ENCODE peak calls at places on chromosomes 2 and 18, in six cellular contexts. C is WTC11, W is stomach, T is AG10803, A is colonic mucosa, D is AG09309. O is an unnamed sample.

GRCh38 chr18:36348971-36349417 is 51.5 kb downstream of the FHOD3 start:
- DNase-seq in C (no peak), W (no peak), T (no peak), A (no peak), D (no peak), O (no peak)

GRCh38 chr2:36355890-36356198 is 266 bp downstream of the CRIM1 start:
- DNase-seq in C (no peak), W (no peak), T (no peak), A (no peak), D (no peak), O (no peak)

GRCh38 chr2:98460573-98461560 is 16.2 kb downstream of the INPP4A start:
- DNase-seq in C (no peak), W (peak; percentile 32), T (no peak), A (no peak), D (no peak), O (no peak)

GRCh38 chr2:172335731-172336130 is 91.7 kb upstream of the ITGA6 start:
- DNase-seq in C (no peak), W (no peak), T (no peak), A (peak; percentile 82), D (no peak), O (no peak)

GRCh38 chr2:170369894-170370293 is 191.9 kb downstream of the MYO3B start:
- DNase-seq in C (no peak), W (no peak), T (peak; percentile 22), A (no peak), D (no peak), O (no peak)

GRCh38 chr2:169923977-169924376 is 96.7 kb downstream of the UBR3 start:
- DNase-seq in C (no peak), W (no peak), T (no peak), A (no peak), D (no peak), O (no peak)

GRCh38 chr2:175687465-175687864 is 314.6 kb downstream of the LNPK start:
- DNase-seq in C (no peak), W (no peak), T (no peak), A (no peak), D (no peak), O (no peak)

GRCh38 chr2:37653805-37654378 is 17.6 kb downstream of the CDC42EP3 start:
- DNase-seq in C (no peak), W (no peak), T (peak; percentile 43), A (no peak), D (no peak), O (peak; percentile 30)

GRCh38 chr2:190607014-190607597 is 41.8 kb upstream of the NAB1 start:
- DNase-seq in C (no peak), W (no peak), T (peak; percentile 47), A (no peak), D (no peak), O (no peak)

GRCh38 chr2:48651127-48651526 is 33.5 kb downstream of the GTF2A1L start:
- DNase-seq in C (no peak), W (no peak), T (peak; percentile 90), A (no peak), D (no peak), O (no peak)

GRCh38 chr2:205733648-205734047 is 51.3 kb downstream of the NRP2 start:
- DNase-seq in C (peak; percentile 25), W (no peak), T (no peak), A (no peak), D (no peak), O (no peak)

DNA sequence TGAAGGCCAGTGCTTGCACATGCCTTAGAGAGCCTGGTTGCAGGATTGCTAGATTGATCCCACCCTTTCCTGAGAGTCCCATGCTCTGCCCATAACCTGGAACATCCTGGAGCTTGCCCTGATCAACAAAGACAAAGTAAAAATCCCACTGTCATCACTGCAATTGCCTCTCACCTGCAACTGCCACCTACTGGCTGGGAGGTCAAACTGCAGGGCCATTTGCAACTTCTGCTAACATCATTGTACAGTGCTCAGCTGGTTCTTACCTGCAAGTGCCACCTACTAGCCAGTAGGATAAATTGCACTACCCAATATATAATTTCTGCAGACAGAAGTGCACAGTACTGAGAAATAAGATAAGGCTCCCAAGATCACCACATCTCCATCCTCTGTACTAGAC is 947.5 kb downstream of the CPS1 start:
- DNase-seq in C (no peak), W (no peak), T (no peak), A (no peak), D (no peak), O (no peak)
- TF ChIP-seq CTCF in C (peak; percentile 44), W (no peak), T (no peak), A (no peak), D (no peak), O (peak; percentile 42)

GRCh38 chr2:216877085-216877484 is 17.2 kb upstream of the TNP1 start:
- DNase-seq in C (no peak), W (no peak), T (no peak), A (no peak), D (no peak), O (no peak)
- TF ChIP-seq CTCF in C (no peak), W (no peak), T (no peak), A (no peak), D (peak; percentile 17), O (no peak)

DNA sequence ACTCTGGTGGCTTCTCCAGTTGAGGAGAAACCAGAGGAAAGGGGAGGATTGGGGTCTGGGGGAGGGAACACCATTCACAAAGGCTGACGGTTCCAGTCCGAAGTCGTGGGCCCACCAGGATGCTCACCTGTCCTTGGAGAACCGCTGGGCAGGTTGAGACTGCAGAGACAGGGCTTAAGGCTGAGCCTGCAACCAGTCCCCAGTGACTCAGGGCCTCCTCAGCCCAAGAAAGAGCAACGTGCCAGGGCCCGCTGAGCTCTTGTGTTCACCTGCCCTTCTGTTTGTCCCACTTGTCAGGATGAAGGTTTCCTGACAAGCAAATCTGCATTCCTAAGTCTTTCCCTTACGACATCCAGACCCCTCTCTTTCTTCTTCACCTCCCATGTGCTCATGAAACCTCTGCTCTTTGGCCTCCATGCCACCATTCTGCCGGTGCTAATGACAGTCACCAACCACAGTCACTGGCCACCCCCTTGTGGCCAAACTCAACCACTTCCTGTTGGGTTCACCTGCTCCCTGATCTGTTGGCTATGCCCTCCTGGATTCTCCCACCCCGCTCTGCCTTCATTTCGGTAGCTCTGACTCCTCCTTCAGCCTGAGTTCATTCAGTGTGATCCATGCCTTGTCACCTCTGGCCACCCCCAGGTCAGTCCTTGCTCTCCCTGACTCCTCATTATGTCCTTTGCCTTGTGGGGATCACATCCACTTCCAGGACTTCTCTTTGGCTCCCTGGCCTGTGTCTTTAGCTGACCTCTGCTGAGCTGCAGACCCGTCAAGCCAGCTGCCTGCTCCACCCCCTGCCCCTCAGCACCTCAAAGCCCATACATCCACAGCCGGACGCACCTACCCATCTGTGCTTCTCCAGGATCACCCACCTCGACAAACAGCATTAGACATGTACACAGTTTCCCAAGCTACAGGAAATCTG is 17.6 kb downstream of the EMX1 start:
- DNase-seq in C (peak; percentile 54), W (peak; percentile 54), T (no peak), A (peak; percentile 54), D (no peak), O (no peak)
- TF ChIP-seq CTCF in C (no peak), W (no peak), T (peak; percentile 7), A (peak; percentile 35), D (peak; percentile 4), O (peak; percentile 21)

GRCh38 chr2:72412214-72412613 is 264.6 kb upstream of the CYP26B1 start:
- DNase-seq in C (no peak), W (no peak), T (no peak), A (no peak), D (no peak), O (no peak)
- TF ChIP-seq CTCF in C (no peak), W (no peak), T (no peak), A (no peak), D (no peak), O (no peak)

DNA sequence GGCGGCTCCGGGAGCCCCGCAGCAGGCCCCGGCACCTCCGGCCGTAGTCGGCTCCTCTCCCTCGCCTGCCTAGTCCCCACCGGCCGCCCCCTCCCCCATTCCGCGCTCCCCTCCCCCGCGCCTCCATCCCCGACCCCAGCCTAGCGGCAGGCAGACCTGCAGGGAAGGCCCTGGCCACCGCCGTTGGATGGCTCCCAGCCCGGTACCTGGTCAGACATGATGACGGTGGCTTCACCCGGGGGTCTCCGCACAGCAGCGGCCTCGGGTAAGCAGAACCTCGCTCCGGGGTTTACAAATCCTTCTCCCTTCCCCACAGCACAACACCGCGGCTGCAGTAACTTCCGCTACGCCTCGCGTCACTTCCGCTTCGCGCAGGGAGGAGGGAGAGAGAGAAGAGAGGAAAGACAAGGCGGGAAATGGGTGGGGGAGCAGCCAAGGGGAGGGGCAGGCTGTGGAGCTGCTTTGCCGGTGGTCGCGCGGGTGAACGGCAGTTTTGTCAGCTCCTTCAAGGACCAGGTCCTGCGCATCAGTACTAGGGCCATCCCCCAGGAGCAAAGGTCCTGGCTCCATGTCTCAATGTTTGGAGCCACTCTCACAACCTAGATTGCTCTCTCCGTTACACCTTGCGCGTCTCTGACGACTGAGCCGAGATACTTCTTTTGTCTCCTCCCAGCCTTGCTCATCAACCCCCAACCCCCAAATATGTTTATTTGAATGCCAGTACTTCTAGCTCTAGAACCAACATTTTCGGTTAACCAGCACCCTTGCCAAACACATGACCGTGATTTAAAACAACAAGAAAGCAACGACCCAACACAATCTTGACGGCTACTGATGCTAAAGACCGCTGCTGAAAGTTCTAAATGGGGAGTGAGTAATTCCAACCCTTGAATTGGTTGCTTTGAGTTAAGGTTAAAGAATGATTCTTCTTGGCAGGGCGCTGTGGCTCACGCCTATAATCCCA is at the start of gene SUMO1:
- DNase-seq in C (peak; percentile 93), W (peak; percentile 89), T (peak; percentile 79), A (peak; percentile 95), D (peak; percentile 31), O (peak; percentile 81)
- TF ChIP-seq CTCF in C (no peak), W (no peak), T (no peak), A (no peak), D (no peak), O (no peak)

DNA sequence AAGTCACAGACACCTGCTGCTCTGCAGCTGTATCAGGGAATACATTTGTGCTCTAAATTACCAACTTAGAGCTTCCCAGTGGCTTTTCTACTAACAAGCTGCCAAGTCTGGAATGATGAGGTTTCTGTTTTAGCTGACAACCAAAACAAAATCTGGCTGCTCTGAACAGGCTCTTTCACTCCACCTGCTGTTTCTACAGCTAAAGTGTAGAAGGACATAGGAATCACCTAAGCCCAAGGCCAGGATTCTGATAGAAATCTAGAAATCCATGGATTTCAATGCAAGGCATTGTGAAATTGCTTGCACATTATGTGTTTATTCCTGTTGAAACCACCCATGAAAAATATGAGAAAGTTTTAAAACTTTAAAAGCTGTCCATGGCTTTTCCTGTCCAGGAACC is 201.2 kb downstream of the SUCLG1 start:
- DNase-seq in C (no peak), W (no peak), T (no peak), A (no peak), D (no peak), O (no peak)
- TF ChIP-seq CTCF in C (no peak), W (no peak), T (no peak), A (no peak), D (no peak), O (no peak)

DNA sequence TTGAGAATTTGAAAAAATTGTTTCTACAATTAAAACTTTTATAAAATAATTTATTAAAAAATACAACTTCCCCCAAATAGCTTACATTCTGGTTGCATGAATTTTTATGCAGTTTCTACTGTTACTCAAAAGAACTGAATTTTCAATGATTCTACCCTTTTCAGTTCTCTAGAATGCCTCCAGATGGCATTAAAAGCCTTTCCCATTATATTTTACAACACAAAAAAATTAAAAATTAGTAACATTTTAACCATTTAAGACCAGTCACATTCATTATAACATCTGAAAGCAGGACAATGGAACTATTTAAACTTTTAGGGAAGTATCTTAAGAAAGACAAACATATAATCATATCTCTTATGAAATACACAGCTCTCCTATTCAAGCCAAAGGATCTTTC is 236.0 kb upstream of the REV1 start:
- DNase-seq in C (no peak), W (no peak), T (no peak), A (no peak), D (no peak), O (no peak)
- TF ChIP-seq CTCF in C (no peak), W (no peak), T (peak; percentile 67), A (no peak), D (peak; percentile 49), O (no peak)

GRCh38 chr2:95329891-95330822 is 33.0 kb downstream of the KCNIP3 start:
- DNase-seq in C (no peak), W (no peak), T (no peak), A (no peak), D (no peak), O (no peak)
- TF ChIP-seq CTCF in C (no peak), W (no peak), T (no peak), A (no peak), D (no peak), O (no peak)

O was measured in endothelial cell.